ENCODE peak calls at places on chromosomes 11 and 22, in four cellular contexts. O is PC-9, G is GM13977, C is natural killer cell. T is an unnamed sample.

GRCh38 chr22:46102752-46103151 is 47.6 kb upstream of the PPARA start:
- DNase-seq in G (no peak), C (no peak), O (no peak), T (no peak)

GRCh38 chr22:37676691-37677627 is 1.5 kb downstream of the LGALS1 start:
- DNase-seq in C (peak), O (peak), G (peak), T (peak)

GRCh38 chr11:121595717-121596156 is 143.0 kb upstream of the SORL1-AS1 start:
- DNase-seq in O (peak), C (no peak), G (no peak), T (no peak)

GRCh38 chr11:22828373-22828772 is 1.2 kb downstream of the SVIP start:
- DNase-seq in G (no peak), O (no peak), C (no peak), T (no peak)

GRCh38 chr11:99020324-99021225 is at the start of gene CNTN5:
- DNase-seq in O (peak), G (peak), C (no peak), T (no peak)

GRCh38 chr11:120061036-120061760 is 76.7 kb downstream of the TRIM29 start:
- DNase-seq in O (no peak), C (no peak), G (no peak), T (no peak)

GRCh38 chr22:43829448-43829821 is 17.3 kb upstream of the EFCAB6 start:
- DNase-seq in O (no peak), C (no peak), G (no peak), T (no peak)

GRCh38 chr11:114296190-114296978 is at the start of gene NNMT:
- DNase-seq in O (no peak), G (no peak), C (no peak), T (no peak)

GRCh38 chr11:102553835-102554282 is 23.3 kb upstream of the MMP7 start:
- DNase-seq in C (no peak), O (no peak), G (peak), T (no peak)

DNA sequence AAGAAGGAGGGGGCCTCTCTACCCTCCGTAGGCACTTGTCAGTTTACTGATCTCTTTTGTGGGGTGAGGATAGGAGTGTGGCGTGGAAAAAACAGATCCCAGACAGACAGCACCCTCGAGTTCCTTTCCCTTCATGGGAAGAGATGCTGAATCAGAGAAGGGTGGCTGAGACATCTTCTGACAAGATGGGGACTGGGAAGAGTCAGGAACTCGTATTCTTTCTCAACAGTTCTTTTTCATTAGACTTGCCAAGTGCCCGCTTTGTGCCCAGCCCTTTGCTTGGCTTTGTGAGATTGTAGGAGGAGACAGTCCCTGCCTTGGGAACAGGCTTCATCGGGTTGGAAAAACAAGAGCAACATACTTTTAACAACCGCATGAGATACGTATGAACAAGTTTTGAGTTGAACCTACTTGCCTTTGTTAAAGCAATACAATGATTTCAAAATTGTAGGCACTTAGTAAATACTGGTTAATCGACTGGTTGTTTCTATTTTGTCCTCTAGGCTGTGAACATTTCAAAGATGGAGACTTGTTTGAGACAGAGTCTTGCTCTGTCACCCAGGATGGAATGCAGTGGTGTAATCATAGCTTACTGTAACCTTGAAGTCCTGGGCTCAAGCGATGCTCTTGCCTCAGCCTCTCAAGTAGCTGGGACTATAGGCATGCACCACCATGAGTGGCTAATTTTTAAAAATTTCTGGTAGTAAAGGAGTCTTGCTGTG is 1.1 kb downstream of the RRM1 start:
- DNase-seq in O (no peak), G (no peak), C (no peak), T (no peak)
- TF ChIP-seq CTCF in O (no peak), G (no peak), C (no peak), T (no peak)

DNA sequence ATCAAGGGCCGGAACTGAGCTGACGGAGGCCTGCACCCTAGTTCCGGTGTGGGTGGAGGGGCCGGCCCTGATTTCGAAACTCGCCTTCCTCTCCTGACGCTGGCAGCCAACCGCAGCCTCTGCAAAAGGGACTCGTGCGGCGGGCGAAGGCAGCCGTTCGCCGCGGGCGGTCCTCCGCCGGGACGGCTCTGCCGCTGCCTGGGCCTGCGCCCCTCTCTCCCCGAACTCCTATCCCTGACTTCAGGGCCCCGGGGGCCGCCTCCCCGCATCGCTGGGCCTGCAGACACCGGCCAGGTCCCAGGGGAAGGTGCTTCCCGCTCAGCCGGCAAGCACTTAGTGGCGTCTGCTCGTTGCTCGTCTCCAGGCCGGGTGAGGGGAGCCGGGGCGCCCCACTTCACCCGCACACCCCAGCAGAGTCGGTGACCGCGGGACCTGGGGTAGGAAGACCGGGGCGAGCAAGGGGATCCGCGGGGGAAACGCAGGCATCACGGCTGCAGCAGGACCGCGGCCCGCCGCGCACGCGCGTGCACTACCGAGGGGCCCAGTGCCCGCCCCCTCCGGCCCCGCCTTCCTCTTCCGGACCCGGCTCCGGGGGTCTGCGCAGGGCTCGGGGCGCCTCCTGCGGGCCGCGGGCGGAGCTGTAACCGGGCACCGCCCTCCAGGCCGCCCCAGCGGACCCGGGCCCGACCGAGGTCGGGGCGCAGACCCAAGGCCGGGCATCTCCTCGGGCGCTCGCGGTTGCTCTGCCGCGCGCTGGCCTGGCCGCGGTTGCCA is 464 bp upstream of the ANKRD13D start:
- DNase-seq in C (peak), G (peak), O (peak), T (no peak)
- TF ChIP-seq CTCF in C (peak), G (peak), O (no peak), T (no peak)

GRCh38 chr11:8729837-8730696 is 47.5 kb downstream of the RPL27A start:
- DNase-seq in G (no peak), C (no peak), O (no peak), T (no peak)
- TF ChIP-seq CTCF in G (peak), C (no peak), O (no peak), T (no peak)

GRCh38 chr11:86782781-86783180 is 17.6 kb upstream of the PRSS23 start:
- DNase-seq in G (no peak), C (no peak), O (no peak), T (no peak)

GRCh38 chr11:86787018-86787417 is 13.3 kb upstream of the PRSS23 start:
- DNase-seq in C (no peak), O (no peak), G (no peak), T (no peak)

GRCh38 chr11:86784247-86784681 is 16.1 kb upstream of the PRSS23 start:
- DNase-seq in G (no peak), O (no peak), C (no peak), T (no peak)

GRCh38 chr11:86785576-86785975 is 14.8 kb upstream of the PRSS23 start:
- DNase-seq in C (no peak), O (no peak), G (no peak), T (no peak)

DNA sequence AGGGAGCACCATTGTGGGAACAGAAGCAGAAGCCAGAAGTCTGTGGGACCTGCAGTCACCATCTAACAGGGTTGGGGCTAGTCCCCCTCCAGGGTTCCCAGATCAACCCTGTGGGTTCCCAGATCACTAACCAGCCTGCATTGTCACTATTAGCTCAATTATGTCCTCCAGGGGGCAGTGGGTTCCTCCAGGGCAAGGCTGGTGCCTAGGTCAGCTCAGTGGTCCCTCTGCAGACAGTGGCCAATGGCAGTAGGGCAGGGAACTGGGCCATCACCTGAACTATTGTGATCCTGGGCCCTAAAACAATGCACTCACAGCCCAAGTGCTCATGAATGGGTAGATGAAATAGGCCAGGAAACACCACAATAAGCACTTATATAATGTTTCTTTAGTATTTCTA is 18.8 kb upstream of the PRSS23 start:
- DNase-seq in C (no peak), G (no peak), O (no peak), T (no peak)
- TF ChIP-seq CTCF in C (peak), G (no peak), O (no peak), T (no peak)

DNA sequence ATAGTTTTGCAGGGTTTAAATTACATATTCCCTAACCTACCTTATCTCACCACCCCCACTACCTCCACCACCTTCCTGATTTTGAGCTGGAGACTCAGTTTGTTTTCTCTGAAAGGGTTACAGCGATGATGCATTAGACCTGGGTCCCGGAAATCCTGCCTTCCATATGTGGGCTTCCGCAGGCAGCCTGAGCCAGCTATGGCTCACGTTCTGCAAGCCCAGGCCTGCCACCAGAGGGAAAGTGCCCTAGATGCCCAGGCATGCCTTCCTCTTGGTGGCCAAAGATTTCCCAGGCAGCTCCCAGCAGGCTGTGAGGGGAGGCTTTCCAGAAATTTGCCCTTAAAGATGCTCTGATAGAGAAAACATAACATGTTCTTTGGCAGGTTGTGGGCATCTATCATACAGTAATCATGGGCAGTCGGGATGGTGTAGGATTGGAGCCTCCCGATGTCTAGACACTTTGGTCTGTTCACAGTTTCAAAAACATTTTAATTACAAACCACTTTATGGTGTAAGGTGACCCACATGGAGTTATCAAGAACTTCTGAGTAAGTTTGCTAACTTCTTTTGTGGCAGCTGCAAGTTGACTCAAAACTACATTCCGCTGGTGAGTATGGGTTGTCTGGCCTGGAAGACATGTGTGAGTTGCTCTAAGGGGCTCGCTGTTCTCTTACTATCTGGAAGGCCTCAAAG is 79.3 kb downstream of the MICAL2 start:
- DNase-seq in C (no peak), G (no peak), O (peak), T (no peak)
- TF ChIP-seq CTCF in C (no peak), G (no peak), O (no peak), T (no peak)